ENCODE peak calls at places on chromosomes 16 and 17, in nine cellular contexts. P is right atrium auricular region, M is Caco-2, J is GM13976, R is A673, X is neural crest cell, H is mucosa of descending colon, D is uterus, Q is fibroblast of mammary gland. K is an unnamed sample.
A peak's percentile ranks its signal among the peaks of the same experiment; 100 is the strongest.

GRCh38 chr17:57783338-57783742 is 38.2 kb upstream of the CCDC182 start:
- DNase-seq in H (peak; percentile 73), D (peak; percentile 29), Q (peak; percentile 20), M (peak; percentile 70), P (peak; percentile 67), R (peak; percentile 92), J (peak; percentile 90), X (peak; percentile 97), K (peak; percentile 72)

GRCh38 chr17:41530062-41531048 is 2.2 kb upstream of the KRT19 start:
- DNase-seq in D (peak; percentile 90), P (no peak), J (no peak), X (no peak), H (peak; percentile 44), M (peak; percentile 97), R (no peak), Q (peak; percentile 85), K (no peak)

GRCh38 chr17:34725740-34726139 is 146.4 kb downstream of the TMEM132E start:
- DNase-seq in H (no peak), P (no peak), R (no peak), X (no peak), Q (no peak), D (no peak), M (no peak), J (no peak), K (no peak)

GRCh38 chr17:61018938-61019337 is 341.3 kb downstream of the BCAS3 start:
- DNase-seq in J (no peak), Q (no peak), X (no peak), H (no peak), D (no peak), R (no peak), P (no peak), M (no peak), K (no peak)

GRCh38 chr16:67451704-67452435 is 20.9 kb downstream of the HSD11B2 start:
- DNase-seq in J (no peak), M (no peak), Q (no peak), R (no peak), X (no peak), H (peak; percentile 66), P (no peak), D (no peak), K (no peak)

GRCh38 chr17:50234581-50234980 is 33.1 kb upstream of the COL1A1 start:
- DNase-seq in P (no peak), Q (peak; percentile 62), J (no peak), M (no peak), H (no peak), D (no peak), X (no peak), R (no peak), K (no peak)

GRCh38 chr16:1477033-1477432 is 2.2 kb upstream of the CLCN7 start:
- DNase-seq in P (no peak), H (no peak), X (no peak), Q (no peak), M (no peak), J (no peak), R (no peak), D (no peak), K (no peak)

GRCh38 chr17:74340470-74341023 is 14.5 kb downstream of the KIF19 start:
- DNase-seq in X (no peak), M (no peak), D (no peak), J (no peak), H (no peak), P (no peak), Q (no peak), R (no peak), K (no peak)

GRCh38 chr17:16314189-16314588 is 39.1 kb downstream of the CENPV start:
- DNase-seq in P (no peak), R (no peak), J (no peak), D (no peak), X (no peak), M (no peak), Q (no peak), H (no peak), K (no peak)

GRCh38 chr16:2790631-2791030 is 3.3 kb upstream of the PRSS33 start:
- DNase-seq in X (no peak), P (no peak), H (no peak), R (no peak), D (no peak), Q (no peak), M (no peak), J (no peak), K (no peak)

GRCh38 chr16:88686439-88687253 is at the start of gene SNAI3:
- DNase-seq in H (peak; percentile 93), D (no peak), J (peak; percentile 96), M (peak; percentile 92), Q (peak; percentile 46), P (peak; percentile 73), X (peak; percentile 69), R (peak; percentile 64), K (peak; percentile 77)

GRCh38 chr16:24471616-24472015 is 67.8 kb upstream of the RBBP6 start:
- DNase-seq in J (no peak), R (peak; percentile 55), D (no peak), M (no peak), P (no peak), X (no peak), H (no peak), Q (no peak), K (no peak)

GRCh38 chr16:381788-382717 is at the start of gene PGAP6:
- DNase-seq in X (no peak), R (peak; percentile 72), Q (no peak), M (peak; percentile 57), J (peak; percentile 95), H (peak; percentile 74), P (no peak), D (peak; percentile 54), K (peak; percentile 67)

GRCh38 chr16:19718624-19718965 is 524 bp downstream of the IQCK start:
- DNase-seq in H (peak; percentile 57), M (no peak), J (no peak), Q (peak; percentile 14), D (no peak), X (no peak), P (no peak), R (peak; percentile 33), K (no peak)

GRCh38 chr17:10069301-10069700 is 129.1 kb downstream of the GAS7 start:
- DNase-seq in M (no peak), X (no peak), H (no peak), R (no peak), D (peak; percentile 69), P (no peak), J (no peak), Q (peak; percentile 54), K (no peak)

GRCh38 chr16:87847785-87848675 is 21.3 kb downstream of the SLC7A5 start:
- DNase-seq in X (peak; percentile 55), P (no peak), H (no peak), R (no peak), M (no peak), Q (no peak), D (no peak), J (no peak), K (no peak)

GRCh38 chr16:53058441-53058840 is 3.6 kb downstream of the CHD9 start:
- DNase-seq in X (no peak), R (no peak), P (no peak), H (no peak), M (no peak), Q (no peak), J (no peak), D (no peak), K (no peak)

DNA sequence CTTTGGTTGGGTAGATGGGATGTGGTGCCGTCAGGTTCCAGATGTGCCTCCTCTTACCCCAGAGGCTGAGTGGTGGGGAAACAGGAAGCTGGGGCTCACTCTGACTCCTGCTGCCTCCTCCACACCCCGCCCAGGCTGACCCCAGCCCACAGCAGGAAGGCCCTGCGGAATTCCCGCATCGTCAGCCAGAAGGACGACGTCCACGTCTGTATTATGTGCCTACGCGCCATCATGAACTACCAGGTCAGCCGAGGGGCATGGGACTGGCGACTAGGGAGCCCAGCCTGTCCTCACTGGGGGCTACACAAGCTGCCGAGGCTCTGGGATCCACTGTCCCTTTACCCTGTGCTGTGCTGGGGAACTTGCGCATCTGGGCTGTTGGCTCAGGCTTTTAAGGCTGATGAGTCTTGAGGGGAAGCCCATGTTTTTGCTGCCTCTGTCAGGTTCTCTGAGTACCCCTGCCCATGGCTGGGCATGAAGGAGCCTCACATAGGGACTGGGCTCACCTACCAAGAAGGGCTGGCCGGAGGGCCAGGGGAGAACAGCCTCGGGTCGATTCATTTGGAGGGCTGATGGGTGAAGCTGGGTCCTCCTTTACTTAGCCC is 14.4 kb downstream of the FMNL1 start:
- DNase-seq in Q (no peak), M (no peak), J (no peak), R (no peak), D (no peak), P (no peak), X (no peak), H (no peak), K (no peak)
- TF ChIP-seq CTCF in Q (no peak), M (no peak), J (no peak), R (peak; percentile 25), D (no peak), P (peak; percentile 10), X (peak; percentile 22), H (no peak), K (peak; percentile 9)

DNA sequence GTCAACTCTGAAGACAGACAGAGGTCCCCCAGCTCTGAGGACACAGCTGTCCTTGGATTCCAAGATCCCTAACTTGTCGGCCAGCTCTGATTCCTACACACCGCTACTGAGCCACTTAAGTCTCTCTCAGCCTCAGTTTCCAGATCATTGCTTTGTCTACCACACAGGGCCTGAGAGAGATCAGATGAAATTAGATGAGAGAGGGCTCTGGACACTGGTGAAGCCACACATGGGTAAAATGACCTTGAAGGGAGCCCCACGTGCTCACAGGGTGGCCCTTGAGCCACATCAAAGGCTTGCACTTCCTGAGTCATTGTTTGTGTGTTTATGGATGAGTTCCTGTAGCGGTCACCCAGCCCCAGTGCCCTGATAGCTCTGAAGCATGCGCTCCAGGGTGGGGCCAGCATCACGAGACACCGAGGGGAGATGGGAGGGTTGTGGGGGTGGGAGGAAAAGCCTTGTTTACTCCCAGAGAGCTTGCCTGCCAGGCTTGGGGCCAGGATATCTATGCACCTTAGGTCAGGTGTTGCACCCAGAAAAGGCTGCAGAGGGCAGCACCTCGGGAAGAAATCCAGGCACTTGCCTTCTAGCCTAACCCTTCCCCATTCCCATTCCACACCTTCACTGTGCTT is 32.7 kb upstream of the SLC6A2 start:
- DNase-seq in P (no peak), J (no peak), Q (no peak), M (peak; percentile 67), H (no peak), R (peak; percentile 14), X (no peak), D (no peak), K (no peak)
- TF ChIP-seq CTCF in P (no peak), J (no peak), Q (no peak), M (peak; percentile 65), H (no peak), R (peak; percentile 36), X (peak; percentile 47), D (no peak), K (no peak)

GRCh38 chr16:50884066-50884860 is 142.4 kb downstream of the CYLD start:
- DNase-seq in H (peak; percentile 14), R (peak; percentile 31), X (peak; percentile 33), P (peak; percentile 5), M (no peak), D (no peak), Q (no peak), J (peak; percentile 66), K (no peak)
- TF ChIP-seq CTCF in H (no peak), R (peak; percentile 55), X (peak; percentile 43), P (no peak), M (peak; percentile 38), D (no peak), Q (no peak), J (peak; percentile 55), K (no peak)

DNA sequence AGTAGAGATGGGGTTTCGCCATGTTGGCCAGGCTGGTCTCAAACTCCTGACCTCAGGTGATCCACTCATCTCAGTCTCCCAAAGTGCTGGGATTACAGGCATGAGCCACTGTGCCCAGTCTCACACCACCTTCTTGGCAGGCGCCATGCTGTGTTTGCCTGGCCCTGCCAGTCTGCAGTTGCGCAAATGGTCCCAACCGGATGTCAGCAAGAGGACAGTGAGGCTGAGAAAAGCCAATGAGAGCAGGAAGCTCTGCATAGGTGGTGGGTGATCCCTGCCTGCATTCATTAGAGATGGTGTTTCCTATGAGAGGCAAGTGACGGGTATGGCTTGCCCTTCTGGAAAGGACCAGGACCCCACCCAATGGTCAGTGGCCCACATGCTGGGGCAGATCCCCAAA is 59.3 kb downstream of the PECAM1 start:
- DNase-seq in J (no peak), P (no peak), X (no peak), M (no peak), Q (no peak), R (no peak), D (no peak), H (no peak), K (no peak)
- TF ChIP-seq CTCF in J (no peak), P (no peak), X (no peak), M (no peak), Q (no peak), R (no peak), D (no peak), H (no peak), K (no peak)

K was measured in CD8-positive, alpha-beta T cell.